ENCODE peak calls at places on chromosomes 3 and 15, in five cellular contexts. N is Panc1, H is cardiac muscle cell, P is neuronal stem cell, R is small intestine. Q is an unnamed sample. For H3K27me3, the result is how much of the 10 kb centered on the place peaks cover.

GRCh38 chr15:67840747-67841634 is 1.1 kb upstream of the RNU6-1 start:
- DNase-seq in N (no peak), H (peak), P (no peak), R (peak), Q (no peak)

GRCh38 chr3:194097141-194097880 is 38.6 kb upstream of the HES1 start:
- DNase-seq in N (no peak), H (no peak), P (no peak), R (no peak), Q (no peak)

GRCh38 chr3:198108756-198109155 is 148.7 kb downstream of the LMLN start:
- DNase-seq in N (no peak), H (no peak), P (no peak), R (no peak), Q (no peak)

GRCh38 chr15:26628879-26629529 is 143.9 kb downstream of the GABRB3 start:
- DNase-seq in N (no peak), H (peak), P (no peak), R (peak), Q (no peak)

GRCh38 chr3:69090021-69090420 is 5.3 kb downstream of the ARL6IP5 start:
- DNase-seq in N (no peak), H (peak), P (no peak), R (no peak), Q (no peak)

GRCh38 chr3:4850928-4851265 is 128.3 kb upstream of the BHLHE40 start:
- DNase-seq in N (no peak), H (no peak), P (no peak), R (peak), Q (no peak)

GRCh38 chr3:171168086-171168485 is 141.6 kb upstream of the SLC2A2 start:
- DNase-seq in N (no peak), H (peak), P (no peak), R (peak), Q (no peak)

GRCh38 chr15:62824111-62824737 is 218.3 kb upstream of the TPM1 start:
- DNase-seq in N (no peak), H (peak), P (no peak), R (peak), Q (no peak)

GRCh38 chr15:63970723-63971426 is 75.4 kb downstream of the DAPK2 start:
- DNase-seq in N (no peak), H (no peak), P (no peak), R (peak), Q (no peak)

GRCh38 chr3:197906023-197906849 is 43.8 kb upstream of the RPL35A start:
- DNase-seq in N (peak), H (peak), P (peak), R (peak), Q (peak)

GRCh38 chr15:66923438-66923881 is 141.9 kb upstream of the SMAD3 start:
- DNase-seq in N (no peak), H (no peak), P (peak), R (peak), Q (no peak)

GRCh38 chr3:65597952-65598413 is 440.7 kb downstream of the MAGI1 start:
- DNase-seq in N (no peak), H (no peak), P (peak), R (no peak), Q (no peak)

GRCh38 chr3:142523921-142524566 is 54.5 kb downstream of the ATR start:
- DNase-seq in N (no peak), H (peak), P (no peak), R (no peak), Q (no peak)

GRCh38 chr3:43106293-43106628 is 382 bp upstream of the POMGNT2 start:
- DNase-seq in N (no peak), H (no peak), P (no peak), R (no peak), Q (no peak)

GRCh38 chr3:10336761-10337160 is 15.8 kb upstream of the SEC13 start:
- DNase-seq in N (no peak), H (no peak), P (no peak), R (no peak), Q (no peak)

GRCh38 chr15:68885070-68885469 is 45.3 kb upstream of the SPESP1 start:
- DNase-seq in N (no peak), H (peak), P (no peak), R (no peak), Q (no peak)

GRCh38 chr3:73497646-73498406 is 126.9 kb downstream of the PDZRN3 start:
- DNase-seq in N (no peak), H (no peak), P (no peak), R (no peak), Q (no peak)

GRCh38 chr15:100255644-100256043 is 86.1 kb downstream of the ADAMTS17 start:
- DNase-seq in N (no peak), H (no peak), P (no peak), R (no peak), Q (no peak)

GRCh38 chr15:71743861-71744382 is 66.4 kb upstream of the NR2E3 start:
- DNase-seq in N (no peak), H (peak), P (peak), R (peak), Q (no peak)

GRCh38 chr3:114223146-114223545 is 14.2 kb downstream of the ZNF80 start:
- DNase-seq in N (no peak), H (peak), P (no peak), R (peak), Q (no peak)

GRCh38 chr3:195718477-195718984 is 2.2 kb upstream of the MUC20 start:
- DNase-seq in N (no peak), H (no peak), P (peak), R (no peak), Q (no peak)

GRCh38 chr15:88382482-88382983 is 84.7 kb downstream of the MRPL46 start:
- DNase-seq in N (no peak), H (no peak), P (no peak), R (no peak), Q (no peak)

GRCh38 chr3:14959358-14959943 is 12.1 kb downstream of the NR2C2 start:
- DNase-seq in N (no peak), H (no peak), P (no peak), R (no peak), Q (no peak)
- H3K4me3 ChIP-seq in N (no peak), H (no peak), P (no peak), R (no peak), Q (no peak)

DNA sequence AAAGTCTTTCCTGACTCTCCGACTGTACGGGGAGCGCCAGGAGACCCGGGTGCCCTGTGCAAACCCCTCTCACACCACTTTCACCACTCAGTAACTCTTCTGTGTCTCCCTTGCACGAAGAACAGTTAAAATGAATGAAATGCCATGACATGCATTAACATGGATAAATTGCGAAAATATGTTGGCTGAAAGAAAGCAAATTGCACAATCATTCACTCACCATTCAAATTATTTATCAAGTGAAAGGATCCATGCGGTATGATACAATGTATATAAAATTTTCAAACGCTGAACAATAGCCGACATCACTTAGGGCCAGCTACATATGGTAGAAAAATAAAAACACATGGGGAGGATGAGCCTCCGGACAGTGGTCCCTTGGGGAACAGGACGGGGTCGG is 46.0 kb downstream of the SLC12A8 start:
- DNase-seq in N (no peak), H (peak), P (no peak), R (no peak), Q (no peak)
- H3K27ac ChIP-seq in N (no peak), H (no peak), P (no peak), R (no peak), Q (no peak)

GRCh38 chr3:89395441-89395840 is 288.0 kb downstream of the EPHA3 start:
- DNase-seq in N (no peak), H (no peak), P (no peak), R (no peak), Q (no peak)
- H3K27me3 ChIP-seq in N (under half), H (under half), P (under half), R (under half), Q (under half)

GRCh38 chr3:136959599-136959998 is 1.8 kb downstream of the IL20RB start:
- DNase-seq in N (no peak), H (no peak), P (no peak), R (no peak), Q (no peak)
- H3K4me3 ChIP-seq in N (no peak), H (no peak), P (no peak), R (no peak), Q (no peak)

DNA sequence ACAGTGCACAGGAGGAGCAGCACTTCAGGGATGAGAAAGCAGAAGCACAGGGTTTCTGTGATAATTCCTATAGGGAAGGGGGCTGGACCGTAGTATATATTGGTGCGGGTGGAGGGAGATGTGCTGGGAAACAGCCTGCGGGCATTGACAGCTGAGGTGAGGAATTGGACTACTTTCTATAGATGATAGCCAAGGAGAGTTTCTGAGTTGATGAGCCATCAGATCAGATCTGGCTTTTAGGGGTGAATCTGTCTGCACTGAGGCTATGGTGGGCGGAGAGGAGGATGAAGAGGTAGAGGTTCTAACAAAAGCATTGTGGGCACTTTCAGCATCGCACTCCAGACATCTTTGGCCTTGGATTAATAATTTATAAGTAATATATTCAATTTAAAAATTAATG is 33.1 kb downstream of the SELENOT start:
- DNase-seq in N (no peak), H (no peak), P (no peak), R (no peak), Q (no peak)
- H3K27ac ChIP-seq in N (no peak), H (no peak), P (no peak), R (peak), Q (no peak)

GRCh38 chr3:37580237-37580636 is 281.4 kb upstream of the CTDSPL start:
- DNase-seq in N (no peak), H (no peak), P (no peak), R (no peak), Q (peak)
- H3K27me3 ChIP-seq in N (under half), H (under half), P (under half), R (under half), Q (under half)

Q was measured in ascending aorta.